ENCODE peak calls at places on chromosomes 1 and 21, in ten cellular contexts. One of them, this sample, is unnamed.

GRCh38 chr1:70039485-70039884 is 165.9 kb downstream of the LRRC40 start:
- DNase-seq in OCI-LY7: no peak
- DNase-seq in left ventricle myocardium inferior: no peak
- DNase-seq in GM23338: no peak
- DNase-seq in upper lobe of left lung: no peak
- DNase-seq in K562: no peak
- DNase-seq in A549: no peak
- DNase-seq in endothelial cell of umbilical vein: no peak
- DNase-seq in mammary epithelial cell: no peak
- DNase-seq in fibroblast of lung: no peak
- DNase-seq in this sample: no peak

GRCh38 chr1:12549460-12550349 is 68.3 kb downstream of the DHRS3 start:
- DNase-seq in K562: peak; percentile 75
- DNase-seq in A549: peak; percentile 80
- DNase-seq in mammary epithelial cell: peak; percentile 97
- DNase-seq in upper lobe of left lung: peak; percentile 74
- DNase-seq in GM23338: no peak
- DNase-seq in left ventricle myocardium inferior: peak; percentile 68
- DNase-seq in fibroblast of lung: peak; percentile 74
- DNase-seq in endothelial cell of umbilical vein: peak; percentile 98
- DNase-seq in OCI-LY7: no peak
- DNase-seq in this sample: peak; percentile 75

GRCh38 chr1:154760469-154760933 is 109.6 kb downstream of the KCNN3 start:
- DNase-seq in mammary epithelial cell: peak; percentile 30
- DNase-seq in K562: peak; percentile 83
- DNase-seq in fibroblast of lung: no peak
- DNase-seq in GM23338: peak; percentile 84
- DNase-seq in OCI-LY7: peak; percentile 14
- DNase-seq in A549: peak; percentile 72
- DNase-seq in endothelial cell of umbilical vein: peak; percentile 19
- DNase-seq in upper lobe of left lung: peak; percentile 96
- DNase-seq in left ventricle myocardium inferior: peak; percentile 60
- DNase-seq in this sample: peak; percentile 85

GRCh38 chr1:179205284-179205683 is 24.2 kb downstream of the ABL2 start:
- DNase-seq in A549: no peak
- DNase-seq in mammary epithelial cell: no peak
- DNase-seq in GM23338: no peak
- DNase-seq in K562: no peak
- DNase-seq in upper lobe of left lung: no peak
- DNase-seq in left ventricle myocardium inferior: no peak
- DNase-seq in OCI-LY7: no peak
- DNase-seq in endothelial cell of umbilical vein: no peak
- DNase-seq in fibroblast of lung: no peak
- DNase-seq in this sample: no peak

GRCh38 chr1:44423706-44424546 is 18.9 kb downstream of the RNF220 start:
- DNase-seq in K562: no peak
- DNase-seq in endothelial cell of umbilical vein: peak; percentile 50
- DNase-seq in upper lobe of left lung: no peak
- DNase-seq in mammary epithelial cell: peak; percentile 81
- DNase-seq in left ventricle myocardium inferior: peak; percentile 47
- DNase-seq in GM23338: peak; percentile 63
- DNase-seq in fibroblast of lung: peak; percentile 51
- DNase-seq in OCI-LY7: no peak
- DNase-seq in A549: no peak
- DNase-seq in this sample: peak; percentile 87

GRCh38 chr1:24390924-24391782 is 22.4 kb downstream of the STPG1 start:
- DNase-seq in left ventricle myocardium inferior: peak; percentile 78
- DNase-seq in upper lobe of left lung: peak; percentile 84
- DNase-seq in endothelial cell of umbilical vein: peak; percentile 89
- DNase-seq in A549: peak; percentile 44
- DNase-seq in OCI-LY7: peak; percentile 89
- DNase-seq in fibroblast of lung: peak; percentile 90
- DNase-seq in GM23338: peak; percentile 86
- DNase-seq in mammary epithelial cell: peak; percentile 71
- DNase-seq in K562: peak; percentile 82
- DNase-seq in this sample: peak; percentile 77

GRCh38 chr21:41726970-41727783 is 39.7 kb downstream of the RIPK4 start:
- DNase-seq in mammary epithelial cell: peak; percentile 93
- DNase-seq in upper lobe of left lung: peak; percentile 64
- DNase-seq in A549: peak; percentile 35
- DNase-seq in K562: no peak
- DNase-seq in OCI-LY7: no peak
- DNase-seq in endothelial cell of umbilical vein: no peak
- DNase-seq in fibroblast of lung: peak; percentile 12
- DNase-seq in left ventricle myocardium inferior: peak; percentile 69
- DNase-seq in GM23338: no peak
- DNase-seq in this sample: peak; percentile 62

GRCh38 chr1:143736562-143736961 is 235.2 kb downstream of the FAM72C start:
- DNase-seq in A549: peak; percentile 3
- DNase-seq in GM23338: no peak
- DNase-seq in left ventricle myocardium inferior: no peak
- DNase-seq in OCI-LY7: no peak
- DNase-seq in endothelial cell of umbilical vein: no peak
- DNase-seq in K562: no peak
- DNase-seq in fibroblast of lung: no peak
- DNase-seq in mammary epithelial cell: no peak
- DNase-seq in upper lobe of left lung: peak; percentile 44
- DNase-seq in this sample: no peak

GRCh38 chr1:117633423-117633822 is 27.6 kb downstream of the TENT5C start:
- DNase-seq in mammary epithelial cell: no peak
- DNase-seq in OCI-LY7: peak; percentile 51
- DNase-seq in A549: no peak
- DNase-seq in endothelial cell of umbilical vein: no peak
- DNase-seq in GM23338: no peak
- DNase-seq in K562: no peak
- DNase-seq in upper lobe of left lung: peak; percentile 45
- DNase-seq in left ventricle myocardium inferior: no peak
- DNase-seq in fibroblast of lung: no peak
- DNase-seq in this sample: peak; percentile 68

GRCh38 chr1:244095523-244095911 is 44.4 kb downstream of the ZBTB18 start:
- DNase-seq in mammary epithelial cell: no peak
- DNase-seq in left ventricle myocardium inferior: no peak
- DNase-seq in fibroblast of lung: no peak
- DNase-seq in endothelial cell of umbilical vein: no peak
- DNase-seq in GM23338: no peak
- DNase-seq in upper lobe of left lung: no peak
- DNase-seq in OCI-LY7: no peak
- DNase-seq in A549: no peak
- DNase-seq in K562: no peak
- DNase-seq in this sample: no peak

GRCh38 chr1:52057245-52057644 is 1.1 kb downstream of the BTF3L4 start:
- DNase-seq in fibroblast of lung: peak; percentile 24
- DNase-seq in K562: no peak
- DNase-seq in mammary epithelial cell: no peak
- DNase-seq in endothelial cell of umbilical vein: no peak
- DNase-seq in upper lobe of left lung: no peak
- DNase-seq in OCI-LY7: no peak
- DNase-seq in GM23338: no peak
- DNase-seq in left ventricle myocardium inferior: no peak
- DNase-seq in A549: no peak
- DNase-seq in this sample: no peak

GRCh38 chr1:184911103-184911502 is 63.2 kb downstream of the NIBAN1 start:
- DNase-seq in mammary epithelial cell: no peak
- DNase-seq in A549: no peak
- DNase-seq in left ventricle myocardium inferior: no peak
- DNase-seq in upper lobe of left lung: no peak
- DNase-seq in K562: no peak
- DNase-seq in OCI-LY7: no peak
- DNase-seq in fibroblast of lung: peak; percentile 49
- DNase-seq in GM23338: no peak
- DNase-seq in endothelial cell of umbilical vein: no peak
- DNase-seq in this sample: no peak

GRCh38 chr1:10564063-10564462 is 89.3 kb downstream of the PEX14 start:
- DNase-seq in endothelial cell of umbilical vein: no peak
- DNase-seq in OCI-LY7: no peak
- DNase-seq in upper lobe of left lung: no peak
- DNase-seq in mammary epithelial cell: no peak
- DNase-seq in GM23338: no peak
- DNase-seq in A549: no peak
- DNase-seq in left ventricle myocardium inferior: no peak
- DNase-seq in K562: no peak
- DNase-seq in fibroblast of lung: peak; percentile 28
- DNase-seq in this sample: no peak

GRCh38 chr1:227909188-227909587 is 38.5 kb downstream of the WNT9A start:
- DNase-seq in mammary epithelial cell: no peak
- DNase-seq in endothelial cell of umbilical vein: no peak
- DNase-seq in left ventricle myocardium inferior: no peak
- DNase-seq in upper lobe of left lung: no peak
- DNase-seq in GM23338: no peak
- DNase-seq in K562: no peak
- DNase-seq in OCI-LY7: no peak
- DNase-seq in A549: no peak
- DNase-seq in fibroblast of lung: no peak
- DNase-seq in this sample: no peak

GRCh38 chr1:70764747-70765146 is 282.9 kb downstream of the PTGER3 start:
- DNase-seq in endothelial cell of umbilical vein: no peak
- DNase-seq in fibroblast of lung: no peak
- DNase-seq in OCI-LY7: no peak
- DNase-seq in left ventricle myocardium inferior: no peak
- DNase-seq in mammary epithelial cell: no peak
- DNase-seq in GM23338: no peak
- DNase-seq in K562: no peak
- DNase-seq in A549: no peak
- DNase-seq in upper lobe of left lung: no peak
- DNase-seq in this sample: no peak

GRCh38 chr1:209218113-209218512 is 365.4 kb upstream of the CAMK1G start:
- DNase-seq in left ventricle myocardium inferior: no peak
- DNase-seq in GM23338: no peak
- DNase-seq in upper lobe of left lung: no peak
- DNase-seq in endothelial cell of umbilical vein: no peak
- DNase-seq in mammary epithelial cell: no peak
- DNase-seq in OCI-LY7: no peak
- DNase-seq in K562: no peak
- DNase-seq in A549: no peak
- DNase-seq in fibroblast of lung: no peak
- DNase-seq in this sample: no peak
- H3K4me3 ChIP-seq in left ventricle myocardium inferior: no peak overlapping the region
- H3K4me3 ChIP-seq in GM23338: no peak overlapping the region
- H3K4me3 ChIP-seq in upper lobe of left lung: no peak overlapping the region
- H3K4me3 ChIP-seq in endothelial cell of umbilical vein: no peak overlapping the region
- H3K4me3 ChIP-seq in mammary epithelial cell: no peak overlapping the region
- H3K4me3 ChIP-seq in OCI-LY7: no peak overlapping the region
- H3K4me3 ChIP-seq in K562: no peak overlapping the region
- H3K4me3 ChIP-seq in A549: no peak overlapping the region
- H3K4me3 ChIP-seq in fibroblast of lung: no peak overlapping the region
- H3K4me3 ChIP-seq in this sample: no peak overlapping the region

DNA sequence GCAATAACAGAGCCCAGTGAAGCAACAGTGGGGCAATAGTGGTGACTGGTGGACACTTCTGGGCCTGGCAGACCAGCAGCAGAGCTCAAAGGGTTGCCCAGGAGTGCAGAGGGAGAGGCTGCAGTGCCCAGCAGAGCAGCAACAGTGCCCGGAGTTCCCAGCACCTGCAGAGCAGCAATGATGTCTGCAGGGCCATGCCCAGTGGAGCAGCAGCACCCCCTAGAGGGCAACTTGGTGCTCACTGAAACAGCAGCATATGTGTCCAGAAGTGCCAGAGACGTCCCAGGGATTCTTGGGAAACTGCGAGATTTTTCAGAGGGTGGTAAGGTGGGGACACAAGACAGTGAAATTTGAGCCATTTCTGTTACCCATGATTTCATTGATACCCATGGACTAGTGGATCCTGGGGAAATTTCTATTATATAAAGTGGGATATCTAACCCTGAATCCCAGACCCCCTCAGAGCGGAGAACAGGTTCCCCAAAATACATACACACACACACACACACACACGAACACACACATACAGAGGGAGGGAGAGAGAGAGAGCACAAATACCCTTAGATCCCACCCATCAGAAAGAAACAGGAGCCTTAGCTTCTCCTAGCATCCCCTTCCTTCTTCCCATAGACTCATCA is 156.9 kb upstream of the GJB5 start:
- DNase-seq in K562: peak; percentile 78
- DNase-seq in mammary epithelial cell: peak; percentile 42
- DNase-seq in upper lobe of left lung: peak; percentile 48
- DNase-seq in OCI-LY7: peak; percentile 58
- DNase-seq in A549: peak; percentile 46
- DNase-seq in left ventricle myocardium inferior: peak; percentile 46
- DNase-seq in fibroblast of lung: peak; percentile 9
- DNase-seq in GM23338: peak; percentile 90
- DNase-seq in endothelial cell of umbilical vein: peak; percentile 10
- DNase-seq in this sample: peak; percentile 76
- TF ChIP-seq CTCF in K562: peak; percentile 93
- TF ChIP-seq CTCF in mammary epithelial cell: peak; percentile 95
- TF ChIP-seq CTCF in upper lobe of left lung: no peak
- TF ChIP-seq CTCF in OCI-LY7: peak; percentile 90
- TF ChIP-seq CTCF in A549: peak; percentile 49
- TF ChIP-seq CTCF in left ventricle myocardium inferior: peak; percentile 79
- TF ChIP-seq CTCF in fibroblast of lung: peak; percentile 96
- TF ChIP-seq CTCF in GM23338: peak; percentile 98
- TF ChIP-seq CTCF in endothelial cell of umbilical vein: peak; percentile 68
- TF ChIP-seq CTCF in this sample: peak; percentile 78

GRCh38 chr1:63595435-63595834 is 2.2 kb downstream of the PGM1 start:
- DNase-seq in A549: no peak
- DNase-seq in left ventricle myocardium inferior: no peak
- DNase-seq in upper lobe of left lung: no peak
- DNase-seq in mammary epithelial cell: no peak
- DNase-seq in K562: no peak
- DNase-seq in GM23338: no peak
- DNase-seq in endothelial cell of umbilical vein: no peak
- DNase-seq in OCI-LY7: no peak
- DNase-seq in fibroblast of lung: no peak
- DNase-seq in this sample: no peak
- H3K4me1 ChIP-seq in A549: peaks cover 20% of the 10 kb centered on the region
- H3K4me1 ChIP-seq in left ventricle myocardium inferior: peaks cover 67% of the 10 kb centered on the region
- H3K4me1 ChIP-seq in upper lobe of left lung: peaks cover 3% of the 10 kb centered on the region
- H3K4me1 ChIP-seq in mammary epithelial cell: peaks cover 15% of the 10 kb centered on the region
- H3K4me1 ChIP-seq in K562: no peaks in the 10 kb centered on the region
- H3K4me1 ChIP-seq in GM23338: peaks cover 6% of the 10 kb centered on the region
- H3K4me1 ChIP-seq in endothelial cell of umbilical vein: no peaks in the 10 kb centered on the region
- H3K4me1 ChIP-seq in OCI-LY7: peaks cover 11% of the 10 kb centered on the region
- H3K4me1 ChIP-seq in fibroblast of lung: peaks cover 1% of the 10 kb centered on the region
- H3K4me1 ChIP-seq in this sample: peaks cover 15% of the 10 kb centered on the region

GRCh38 chr1:6261615-6261995 is 707 bp upstream of the GPR153 start:
- DNase-seq in K562: peak; percentile 71
- DNase-seq in OCI-LY7: no peak
- DNase-seq in endothelial cell of umbilical vein: no peak
- DNase-seq in GM23338: peak; percentile 63
- DNase-seq in upper lobe of left lung: peak; percentile 74
- DNase-seq in fibroblast of lung: no peak
- DNase-seq in mammary epithelial cell: peak; percentile 10
- DNase-seq in left ventricle myocardium inferior: no peak
- DNase-seq in A549: no peak
- DNase-seq in this sample: no peak
- H3K4me3 ChIP-seq in K562: peak overlapping the region; percentile 46
- H3K4me3 ChIP-seq in OCI-LY7: no peak overlapping the region
- H3K4me3 ChIP-seq in endothelial cell of umbilical vein: no peak overlapping the region
- H3K4me3 ChIP-seq in GM23338: peak overlapping the region; percentile 71
- H3K4me3 ChIP-seq in upper lobe of left lung: peak overlapping the region; percentile 70
- H3K4me3 ChIP-seq in fibroblast of lung: peak overlapping the region; percentile 37
- H3K4me3 ChIP-seq in mammary epithelial cell: no peak overlapping the region
- H3K4me3 ChIP-seq in left ventricle myocardium inferior: peak overlapping the region; percentile 79
- H3K4me3 ChIP-seq in A549: peak overlapping the region; percentile 57
- H3K4me3 ChIP-seq in this sample: peak overlapping the region; percentile 51

This sample was measured in stomach.